ENCODE peak calls at places on chromosomes 5 and 9, in nine cellular contexts. R is foreskin keratinocyte; L is CD8-positive, alpha-beta T cell; B is suprapubic skin; C is heart right ventricle; Z is dorsolateral prefrontal cortex; A is left ventricle myocardium inferior; J is substantia nigra; Q is neuronal stem cell. F is an unnamed sample.

GRCh38 chr5:160129841-160130240 is 10.6 kb upstream of the PWWP2A start:
- DNase-seq in C (no peak), Z (no peak), R (no peak), L (no peak), A (no peak), Q (no peak), J (no peak), B (no peak), F (no peak)

GRCh38 chr5:38456657-38457056 is 99.8 kb downstream of the LIFR start:
- DNase-seq in Q (no peak), L (no peak), J (no peak), B (no peak), Z (no peak), C (no peak), R (peak; percentile 91), A (no peak), F (no peak)

GRCh38 chr5:76219636-76220035 is 136.5 kb downstream of the SV2C start:
- DNase-seq in A (no peak), B (no peak), J (no peak), Z (no peak), L (no peak), C (no peak), R (no peak), Q (no peak), F (no peak)

GRCh38 chr5:144698454-144698853 is 527.8 kb downstream of the KCTD16 start:
- DNase-seq in C (no peak), L (no peak), R (no peak), Z (no peak), J (no peak), A (no peak), B (no peak), Q (no peak), F (no peak)

GRCh38 chr9:6552033-6552737 is 93.3 kb downstream of the GLDC start:
- DNase-seq in R (no peak), A (no peak), L (no peak), Q (no peak), C (no peak), B (no peak), Z (no peak), J (no peak), F (no peak)

GRCh38 chr5:74402553-74402952 is 238.0 kb downstream of the ENC1 start:
- DNase-seq in L (no peak), A (no peak), C (no peak), J (no peak), B (no peak), Z (no peak), Q (no peak), R (no peak), F (no peak)

GRCh38 chr5:137296213-137296702 is 202.9 kb downstream of the SPOCK1 start:
- DNase-seq in L (no peak), A (no peak), J (no peak), C (no peak), B (no peak), R (no peak), Q (peak; percentile 35), Z (no peak), F (no peak)

GRCh38 chr5:172816887-172817418 is 17.1 kb upstream of the ERGIC1 start:
- DNase-seq in B (no peak), C (no peak), Z (no peak), Q (no peak), R (peak; percentile 93), J (no peak), L (no peak), A (no peak), F (peak; percentile 22)

GRCh38 chr5:149162401-149163084 is 21.2 kb downstream of the ABLIM3 start:
- DNase-seq in Q (no peak), C (no peak), L (no peak), A (no peak), J (no peak), Z (no peak), B (no peak), R (peak; percentile 51), F (no peak)

GRCh38 chr5:172901012-172901780 is 58.0 kb upstream of the RPL26L1 start:
- DNase-seq in A (peak; percentile 61), L (no peak), C (peak; percentile 43), J (no peak), Z (no peak), Q (no peak), B (no peak), R (no peak), F (no peak)

GRCh38 chr9:19162956-19163355 is 35.7 kb upstream of the PLIN2 start:
- DNase-seq in A (peak; percentile 28), R (peak; percentile 66), B (peak; percentile 74), J (no peak), C (no peak), Q (no peak), Z (no peak), L (no peak), F (no peak)

GRCh38 chr9:16282718-16283117 is 587.8 kb downstream of the BNC2 start:
- DNase-seq in B (no peak), R (no peak), A (no peak), Z (no peak), C (no peak), L (no peak), J (no peak), Q (no peak), F (no peak)

GRCh38 chr9:34513567-34514214 is 9.1 kb downstream of the ENHO start:
- DNase-seq in R (no peak), C (no peak), J (peak; percentile 43), B (no peak), Z (no peak), L (no peak), Q (no peak), A (no peak), F (peak; percentile 18)

DNA sequence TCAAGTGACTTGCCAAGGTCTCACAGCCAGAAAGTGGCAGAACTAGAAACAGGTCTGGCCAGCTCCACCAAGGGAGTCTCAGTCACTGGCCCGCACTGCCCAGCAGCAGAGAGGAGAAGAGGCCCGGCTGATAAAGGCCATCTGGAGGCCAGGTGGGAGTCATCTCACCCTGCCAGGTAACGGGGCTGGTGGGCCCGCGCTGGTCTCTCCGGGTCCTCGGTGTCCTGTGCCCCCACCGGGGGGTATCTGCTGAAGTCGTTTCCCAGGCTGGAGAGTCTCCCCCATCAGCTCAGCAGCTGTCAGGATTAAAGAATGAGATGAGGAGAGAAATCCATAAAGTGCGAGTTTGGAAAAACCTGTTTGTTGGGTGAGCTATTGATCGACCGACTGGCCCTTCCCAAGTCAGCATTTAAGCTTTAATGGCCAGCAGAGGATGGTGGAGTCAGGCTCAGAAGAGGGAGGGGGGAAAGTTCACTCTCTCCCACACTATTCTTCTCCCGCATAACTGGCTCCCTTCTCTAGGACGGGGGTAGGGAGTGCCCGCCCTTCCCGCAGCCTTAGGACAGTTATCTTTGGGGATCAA is 30.3 kb downstream of the LMX1B start:
- DNase-seq in C (no peak), Q (no peak), A (no peak), B (no peak), L (no peak), R (no peak), J (no peak), Z (no peak), F (no peak)
- H3K27ac ChIP-seq in C (no peak overlapping the region), Q (no peak overlapping the region), A (no peak overlapping the region), B (no peak overlapping the region), L (no peak overlapping the region), R (no peak overlapping the region), J (no peak overlapping the region), Z (no peak overlapping the region), F (no peak overlapping the region)

GRCh38 chr5:151153300-151153699 is 4.3 kb downstream of the ANXA6 start:
- DNase-seq in L (no peak), R (no peak), J (no peak), C (no peak), Z (no peak), B (no peak), Q (no peak), A (no peak), F (no peak)

GRCh38 chr5:151156732-151157402 is 712 bp downstream of the ANXA6 start:
- DNase-seq in R (no peak), C (no peak), L (peak; percentile 40), Q (no peak), A (no peak), Z (no peak), J (no peak), B (no peak), F (no peak)

GRCh38 chr5:151155777-151156731 is 1.5 kb downstream of the ANXA6 start:
- DNase-seq in A (no peak), R (no peak), Q (no peak), C (peak; percentile 32), B (no peak), J (no peak), L (no peak), Z (no peak), F (no peak)

GRCh38 chr5:151153766-151154272 is 3.8 kb downstream of the ANXA6 start:
- DNase-seq in A (no peak), L (no peak), R (no peak), B (no peak), C (no peak), Q (no peak), Z (no peak), J (no peak), F (no peak)

DNA sequence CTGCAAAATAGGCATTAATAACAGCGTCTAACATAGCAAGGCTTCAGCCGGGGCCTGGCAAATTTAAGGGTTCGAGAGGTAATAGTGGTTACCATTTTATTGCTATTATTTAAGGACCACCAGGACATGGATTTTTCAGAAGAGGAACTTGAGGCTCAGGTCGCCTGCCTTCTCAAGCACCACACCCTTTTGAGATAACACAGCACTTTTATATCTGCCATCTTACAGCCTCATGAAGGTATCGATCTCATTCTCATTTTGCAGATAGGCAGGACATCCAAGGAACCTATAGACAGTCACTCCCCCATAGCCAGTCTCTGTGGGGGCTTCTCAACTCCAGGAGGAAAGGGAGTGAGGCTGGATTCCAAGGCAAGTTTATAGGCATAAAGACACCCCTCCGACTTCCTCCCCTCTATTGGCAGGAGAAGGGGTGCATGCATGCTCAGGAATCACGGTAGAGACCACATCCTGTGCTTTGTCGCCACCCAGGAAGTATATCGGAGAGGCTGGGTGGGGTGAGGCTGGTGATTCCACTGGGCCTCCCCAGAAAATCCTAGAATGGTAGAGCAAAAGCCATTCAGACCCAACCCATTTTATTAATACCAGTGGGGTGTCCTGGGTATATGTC is 2.3 kb downstream of the ANXA6 start:
- DNase-seq in A (no peak), J (no peak), Q (no peak), Z (no peak), C (no peak), B (no peak), R (no peak), L (peak; percentile 66), F (no peak)
- H3K27ac ChIP-seq in A (peak overlapping the region; percentile 93), J (peak overlapping the region; percentile 10), Q (no peak overlapping the region), Z (peak overlapping the region; percentile 62), C (peak overlapping the region; percentile 91), B (peak overlapping the region; percentile 82), R (no peak overlapping the region), L (peak overlapping the region; percentile 68), F (peak overlapping the region; percentile 75)

GRCh38 chr5:9546973-9547947 is 1.4 kb upstream of the SEMA5A start:
- DNase-seq in Z (no peak), L (no peak), R (peak; percentile 57), B (no peak), Q (no peak), J (no peak), A (no peak), C (peak; percentile 30), F (peak; percentile 15)
- H3K27ac ChIP-seq in Z (peak overlapping the region; percentile 89), L (no peak overlapping the region), R (peak overlapping the region; percentile 97), B (peak overlapping the region; percentile 25), Q (peak overlapping the region; percentile 16), J (peak overlapping the region; percentile 90), A (peak overlapping the region; percentile 91), C (peak overlapping the region; percentile 89), F (peak overlapping the region; percentile 87)

GRCh38 chr9:89975586-89975985 is 370.8 kb downstream of the GADD45G start:
- DNase-seq in C (no peak), R (no peak), Z (no peak), A (no peak), Q (no peak), L (no peak), J (no peak), B (no peak), F (no peak)
- H3K27ac ChIP-seq in C (no peak overlapping the region), R (no peak overlapping the region), Z (no peak overlapping the region), A (no peak overlapping the region), Q (no peak overlapping the region), L (no peak overlapping the region), J (no peak overlapping the region), B (no peak overlapping the region), F (no peak overlapping the region)